ENCODE peak calls at places on chromosomes 12 and 14, in five cellular contexts. D, N, F, C and P are unnamed samples.

GRCh38 chr14:60093088-60093487 is 1.4 kb downstream of the PCNX4 start:
- DNase-seq in F (no peak), N (no peak), D (peak), C (no peak), P (no peak)

GRCh38 chr12:22283508-22283907 is 51.0 kb downstream of the ST8SIA1 start:
- DNase-seq in F (no peak), D (no peak), C (no peak), N (no peak), P (no peak)

GRCh38 chr12:106249411-106250135 is 1.8 kb upstream of the CKAP4 start:
- DNase-seq in D (no peak), C (no peak), F (no peak), N (no peak), P (no peak)

GRCh38 chr14:34027130-34027989 is 76.5 kb upstream of the EGLN3 start:
- DNase-seq in C (no peak), D (no peak), N (no peak), F (no peak), P (no peak)

GRCh38 chr14:76050797-76051392 is 65.3 kb downstream of the IFT43 start:
- DNase-seq in C (peak), F (peak), N (peak), D (peak), P (peak)

GRCh38 chr14:96057738-96058137 is 18.6 kb downstream of the C14orf132 start:
- DNase-seq in N (no peak), C (no peak), D (no peak), F (no peak), P (no peak)

GRCh38 chr12:64220046-64220445 is 2.0 kb downstream of the KICS2 start:
- DNase-seq in N (no peak), F (no peak), D (no peak), C (no peak), P (no peak)

GRCh38 chr12:131102991-131103609 is 149.4 kb downstream of the ADGRD1 start:
- DNase-seq in D (no peak), N (no peak), F (no peak), C (no peak), P (no peak)

GRCh38 chr12:77847060-77847541 is 16.4 kb downstream of the NAV3 start:
- DNase-seq in F (no peak), C (no peak), N (peak), D (peak), P (peak)

GRCh38 chr12:62739266-62739831 is 195.6 kb downstream of the PPM1H start:
- DNase-seq in C (no peak), D (no peak), N (no peak), F (no peak), P (no peak)

GRCh38 chr14:94239416-94239815 is 53.7 kb downstream of the SERPINA10 start:
- DNase-seq in D (no peak), F (no peak), N (no peak), C (no peak), P (no peak)

GRCh38 chr14:50007123-50007903 is 109.1 kb downstream of the VCPKMT start:
- DNase-seq in F (no peak), C (no peak), D (no peak), N (no peak), P (peak)
- TF ChIP-seq CTCF in F (no peak), C (no peak), D (no peak), N (no peak), P (peak)

GRCh38 chr14:99751539-99752485 is 41.4 kb upstream of the EML1 start:
- DNase-seq in N (no peak), C (no peak), D (no peak), F (no peak), P (no peak)

GRCh38 chr14:99750746-99751450 is 42.3 kb upstream of the EML1 start:
- DNase-seq in N (no peak), F (no peak), C (no peak), D (no peak), P (no peak)

GRCh38 chr14:99754141-99755067 is 38.8 kb upstream of the EML1 start:
- DNase-seq in N (peak), F (no peak), D (peak), C (no peak), P (peak)

GRCh38 chr14:99753225-99754140 is 39.7 kb upstream of the EML1 start:
- DNase-seq in D (no peak), N (no peak), F (no peak), C (no peak), P (no peak)

DNA sequence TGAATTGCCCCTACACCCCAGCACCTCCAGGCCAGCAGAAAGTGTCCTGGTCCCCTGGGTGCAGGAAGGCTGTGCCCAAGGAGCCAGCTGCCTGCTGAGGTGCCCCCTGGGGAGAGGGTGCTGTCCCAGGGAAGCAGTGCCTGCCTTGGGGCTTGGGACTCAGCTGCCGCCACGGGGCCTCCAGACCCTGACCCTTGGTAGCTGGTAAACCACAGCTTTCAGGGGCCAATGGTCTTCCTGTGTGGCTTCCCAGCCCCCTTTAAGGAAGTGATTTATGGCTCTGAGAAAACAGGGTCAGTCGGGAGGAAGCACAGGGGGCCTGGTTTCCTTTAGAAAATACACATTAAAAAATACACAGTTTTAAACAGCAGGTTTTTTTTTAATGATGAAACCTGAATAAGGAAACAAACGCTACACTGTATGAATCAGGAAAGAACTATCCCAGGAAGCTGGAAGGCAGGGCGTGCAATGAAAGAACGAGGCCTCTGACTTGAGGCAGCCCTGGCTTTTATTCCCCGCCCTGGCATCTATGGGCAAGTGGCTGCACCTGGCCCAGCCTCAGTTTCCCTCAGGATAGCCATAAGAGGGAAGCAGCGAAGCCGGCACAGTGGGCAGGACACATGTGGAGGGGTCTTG is 40.6 kb upstream of the EML1 start:
- DNase-seq in N (peak), F (peak), D (peak), C (no peak), P (peak)
- H3K4me3 ChIP-seq in N (no peak), F (no peak), D (no peak), C (no peak), P (no peak)

DNA sequence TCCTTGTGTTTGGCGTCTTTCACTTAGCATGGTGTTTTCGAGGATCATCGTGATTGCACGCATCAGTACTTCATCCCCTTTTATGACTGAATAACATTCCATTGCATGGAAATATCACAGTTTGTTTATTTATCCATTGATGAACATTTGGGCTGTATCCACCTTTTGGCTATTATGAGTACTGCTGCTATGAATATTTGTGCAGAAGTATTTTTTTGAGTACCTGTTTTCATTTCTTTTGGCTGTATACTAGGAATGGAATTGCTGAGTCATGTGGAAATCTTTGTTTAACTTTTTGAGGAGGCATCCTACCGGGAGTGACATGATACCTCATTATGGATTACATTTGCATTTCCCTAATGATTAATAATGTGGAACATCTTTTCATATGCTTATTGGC is 66.4 kb downstream of the WNK1 start:
- DNase-seq in D (peak), C (no peak), N (peak), F (no peak), P (peak)
- TF ChIP-seq CTCF in D (peak), C (no peak), N (peak), F (no peak), P (no peak)

DNA sequence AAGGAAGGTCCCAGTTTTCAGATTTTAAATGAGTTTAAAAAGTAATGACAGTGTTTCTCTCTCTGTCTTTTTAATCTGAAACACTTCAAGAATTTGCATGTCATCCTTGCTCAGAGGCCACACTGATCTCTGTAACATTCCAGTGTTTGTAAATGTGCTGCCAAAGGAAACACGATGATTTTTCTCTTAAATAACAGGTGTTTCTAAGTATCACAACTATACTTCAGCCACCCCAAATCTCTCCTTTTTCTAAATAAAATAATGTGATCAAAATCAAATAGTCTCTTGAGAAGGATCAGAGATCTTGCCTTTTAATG is 3.3 kb upstream of the GALC start:
- DNase-seq in F (no peak), D (no peak), N (peak), C (no peak), P (no peak)
- H3K4me3 ChIP-seq in F (no peak), D (no peak), N (no peak), C (no peak), P (no peak)